ENCODE peak calls at places on chromosome 1, in seven cellular contexts. C is astrocyte of the spinal cord, R is GM23338, B is AG09309, V is A549, W is adrenal gland, J is cardiac fibroblast. T is an unnamed sample.

GRCh38 chr1:15738416-15739113 is 2.5 kb downstream of the SLC25A34 start:
- DNase-seq in J (no peak), B (no peak), W (no peak), V (no peak), R (no peak), C (no peak), T (no peak)

GRCh38 chr1:30048905-30049304 is 674.5 kb downstream of the MATN1 start:
- DNase-seq in J (no peak), W (no peak), V (no peak), B (no peak), R (no peak), C (no peak), T (no peak)

GRCh38 chr1:55781944-55782482 is 566.8 kb upstream of the USP24 start:
- DNase-seq in B (peak), C (peak), V (no peak), R (no peak), J (peak), W (peak), T (peak)

GRCh38 chr1:13930151-13930550 is 230.2 kb downstream of the PRDM2 start:
- DNase-seq in W (no peak), R (peak), C (no peak), J (no peak), V (peak), B (no peak), T (no peak)

GRCh38 chr1:222547260-222547614 is 667 bp downstream of the HHIPL2 start:
- DNase-seq in B (no peak), V (no peak), W (no peak), C (no peak), R (no peak), J (no peak), T (no peak)

GRCh38 chr1:36673207-36673606 is 190.5 kb upstream of the CSF3R start:
- DNase-seq in V (no peak), J (no peak), C (no peak), W (no peak), R (peak), B (no peak), T (no peak)

GRCh38 chr1:32172621-32173245 is 6.7 kb upstream of the TXLNA start:
- DNase-seq in R (no peak), J (peak), V (no peak), B (no peak), C (peak), W (no peak), T (no peak)

GRCh38 chr1:209755926-209756607 is at the start of gene TRAF3IP3:
- DNase-seq in V (no peak), C (no peak), R (no peak), J (no peak), W (no peak), B (no peak), T (no peak)

GRCh38 chr1:63277195-63278192 is 44.9 kb upstream of the FOXD3 start:
- DNase-seq in W (no peak), B (no peak), R (no peak), C (no peak), V (no peak), J (no peak), T (no peak)

GRCh38 chr1:10943991-10944730 is 68.3 kb upstream of the TARDBP start:
- DNase-seq in R (no peak), C (peak), J (peak), V (no peak), B (no peak), W (no peak), T (no peak)

GRCh38 chr1:27122652-27123051 is 32.3 kb downstream of the SLC9A1 start:
- DNase-seq in J (peak), B (no peak), R (peak), W (peak), C (peak), V (peak), T (no peak)

GRCh38 chr1:71015745-71016144 is 31.9 kb downstream of the PTGER3 start:
- DNase-seq in W (no peak), V (no peak), C (no peak), R (no peak), J (no peak), B (no peak), T (no peak)

GRCh38 chr1:116934586-116935207 is 25.0 kb downstream of the PTGFRN start:
- DNase-seq in C (no peak), R (peak), B (no peak), J (peak), V (no peak), W (no peak), T (no peak)

GRCh38 chr1:30321216-30321910 is 402.0 kb downstream of the MATN1 start:
- DNase-seq in V (no peak), W (no peak), B (no peak), R (no peak), C (no peak), J (no peak), T (no peak)

GRCh38 chr1:235027076-235027861 is 101.4 kb downstream of the TOMM20 start:
- DNase-seq in W (no peak), C (no peak), R (no peak), J (no peak), B (no peak), V (no peak), T (no peak)

GRCh38 chr1:15454256-15454655 is 2.3 kb upstream of the CELA2A start:
- DNase-seq in J (peak), V (no peak), B (peak), C (peak), W (no peak), R (no peak), T (peak)

GRCh38 chr1:215957692-215958091 is 390.6 kb downstream of the KCTD3 start:
- DNase-seq in W (no peak), C (peak), R (no peak), B (no peak), J (peak), V (no peak), T (no peak)

GRCh38 chr1:212762234-212762633 is 29.3 kb downstream of the NSL1 start:
- DNase-seq in B (no peak), W (no peak), V (no peak), J (no peak), C (no peak), R (no peak), T (no peak)

GRCh38 chr1:212754715-212755114 is 36.9 kb downstream of the NSL1 start:
- DNase-seq in W (no peak), C (no peak), J (peak), V (no peak), B (no peak), R (peak), T (no peak)

GRCh38 chr1:212762839-212763238 is 28.7 kb downstream of the NSL1 start:
- DNase-seq in W (no peak), R (no peak), C (no peak), J (no peak), B (no peak), V (no peak), T (no peak)

GRCh38 chr1:212759683-212760082 is 31.9 kb downstream of the NSL1 start:
- DNase-seq in R (no peak), W (no peak), B (no peak), C (no peak), J (no peak), V (no peak), T (no peak)

DNA sequence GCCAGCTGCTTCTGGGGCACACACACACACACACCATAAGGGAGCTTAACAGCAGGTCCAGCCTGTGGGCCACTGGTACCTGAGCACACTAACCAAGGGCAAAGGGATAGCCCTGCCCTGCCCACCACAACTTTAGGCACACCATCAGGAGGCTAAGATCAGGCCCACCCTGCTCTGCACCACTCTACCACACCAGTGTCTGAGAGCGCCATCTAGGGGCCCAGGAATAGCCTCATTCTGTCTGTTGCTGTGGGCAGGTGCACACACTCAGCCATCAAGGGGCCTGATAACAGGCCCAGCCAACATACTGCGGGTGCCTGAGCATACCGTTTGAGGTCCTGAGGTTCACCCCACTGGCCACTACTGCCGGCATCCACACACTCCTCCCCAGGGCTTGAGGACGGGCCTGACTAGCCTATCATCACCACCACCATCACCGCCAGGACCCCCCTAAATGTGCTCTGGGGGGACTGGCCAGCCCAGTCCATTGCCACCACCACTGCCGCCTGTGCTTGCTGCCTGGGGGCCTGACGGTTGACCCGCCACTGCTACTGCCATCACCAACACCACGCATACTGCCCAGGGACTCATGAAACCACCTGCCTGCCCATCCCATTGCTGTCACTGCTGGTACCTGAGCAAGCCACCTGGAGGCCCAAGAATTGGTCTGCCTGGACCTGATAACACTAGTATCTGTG is 31.3 kb downstream of the NSL1 start:
- DNase-seq in C (no peak), V (peak), W (no peak), R (peak), J (no peak), B (no peak), T (no peak)
- TF ChIP-seq CTCF in C (peak), V (peak), W (no peak), R (peak), J (peak), B (peak), T (peak)

DNA sequence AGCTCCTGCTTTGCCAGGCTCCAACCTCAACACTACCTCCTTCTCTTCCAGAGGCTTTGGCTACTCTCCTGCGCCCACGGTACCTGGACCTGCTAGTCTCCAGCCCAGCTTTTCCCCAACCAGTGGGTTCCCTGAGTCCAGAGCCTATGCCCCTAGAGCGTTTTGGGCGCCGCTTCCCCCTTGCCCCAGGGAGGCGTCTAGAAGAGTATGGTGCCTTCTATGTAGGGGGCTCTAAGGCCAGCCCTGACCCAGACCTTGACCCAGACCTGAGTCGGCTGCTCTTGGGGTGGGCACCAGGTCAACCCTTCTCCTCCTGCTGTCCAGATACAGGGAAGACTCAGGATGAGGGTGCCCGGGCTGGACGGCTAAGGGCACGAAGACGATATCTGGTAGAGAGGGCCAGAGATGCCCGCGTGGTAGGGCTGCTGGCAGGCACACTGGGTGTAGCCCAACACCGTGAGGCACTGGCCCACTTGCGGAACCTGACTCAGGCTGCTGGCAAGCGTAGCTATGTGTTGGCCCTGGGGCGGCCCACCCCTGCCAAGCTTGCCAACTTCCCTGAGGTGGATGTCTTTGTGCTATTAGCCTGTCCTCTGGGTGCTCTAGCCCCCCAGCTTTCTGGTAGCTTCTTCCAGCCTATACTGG is 1.6 kb downstream of the DPH2 start:
- DNase-seq in R (no peak), C (no peak), B (no peak), W (no peak), J (no peak), V (no peak), T (no peak)
- H3K4me3 ChIP-seq in R (no peak), C (no peak), B (no peak), W (no peak), J (no peak), V (no peak), T (no peak)

GRCh38 chr1:180186831-180187230 is 32.2 kb downstream of the QSOX1 start:
- DNase-seq in V (no peak), B (no peak), W (no peak), C (no peak), J (no peak), R (no peak), T (no peak)

GRCh38 chr1:180190091-180190490 is 35.4 kb downstream of the QSOX1 start:
- DNase-seq in W (no peak), J (no peak), B (no peak), V (no peak), R (no peak), C (no peak), T (no peak)

GRCh38 chr1:180188679-180189175 is 34.1 kb downstream of the QSOX1 start:
- DNase-seq in V (no peak), B (no peak), C (no peak), W (no peak), J (no peak), R (no peak), T (no peak)

GRCh38 chr1:180187626-180188025 is 33.0 kb downstream of the QSOX1 start:
- DNase-seq in W (no peak), R (no peak), J (no peak), V (no peak), B (no peak), C (no peak), T (no peak)

DNA sequence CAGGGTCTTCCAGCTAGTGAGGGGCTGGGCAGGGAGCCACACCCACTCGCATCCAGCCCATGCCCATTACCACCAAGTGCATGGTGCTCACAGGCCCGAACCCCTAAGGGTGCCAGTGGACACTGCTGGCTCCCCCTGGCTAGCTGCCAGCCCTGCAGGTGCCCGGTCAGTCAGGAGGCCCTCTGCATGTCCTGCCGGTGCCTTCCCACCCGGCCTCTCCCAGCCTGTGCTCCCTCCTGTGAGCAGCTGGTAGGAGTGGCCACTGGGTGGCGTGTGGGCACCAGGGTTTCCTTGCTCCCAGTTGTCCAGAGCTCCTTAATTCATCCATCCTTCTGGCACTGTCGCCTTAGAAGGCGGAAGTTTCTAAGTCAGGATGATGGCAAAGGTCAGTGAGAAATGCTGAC is 33.4 kb downstream of the QSOX1 start:
- DNase-seq in B (no peak), W (peak), R (peak), C (peak), J (peak), V (peak), T (no peak)
- TF ChIP-seq CTCF in B (peak), W (peak), R (peak), C (peak), J (peak), V (peak), T (peak)

GRCh38 chr1:64469977-64470669 is at the start of gene CACHD1:
- DNase-seq in J (peak), V (peak), W (peak), C (peak), R (peak), B (peak), T (no peak)

GRCh38 chr1:64471724-64472276 is 1.9 kb downstream of the CACHD1 start:
- DNase-seq in R (peak), C (peak), J (no peak), W (peak), V (no peak), B (no peak), T (no peak)

GRCh38 chr1:64469614-64469976 is 334 bp upstream of the CACHD1 start:
- DNase-seq in R (peak), W (no peak), C (peak), B (no peak), J (no peak), V (peak), T (no peak)

GRCh38 chr1:64471218-64471719 is 1.3 kb downstream of the CACHD1 start:
- DNase-seq in V (no peak), R (peak), J (no peak), W (peak), B (no peak), C (peak), T (no peak)

GRCh38 chr1:64470670-64471217 is 815 bp downstream of the CACHD1 start:
- DNase-seq in R (peak), C (peak), W (peak), J (peak), B (no peak), V (peak), T (no peak)
- H3K4me3 ChIP-seq in R (peak), C (peak), W (peak), J (peak), B (peak), V (peak), T (peak)

GRCh38 chr1:58782308-58783089 is 1.3 kb downstream of the JUN start:
- DNase-seq in B (no peak), J (peak), V (no peak), C (no peak), W (peak), R (peak), T (no peak)
- TF ChIP-seq CTCF in B (no peak), J (no peak), V (no peak), C (peak), W (no peak), R (no peak), T (peak)

DNA sequence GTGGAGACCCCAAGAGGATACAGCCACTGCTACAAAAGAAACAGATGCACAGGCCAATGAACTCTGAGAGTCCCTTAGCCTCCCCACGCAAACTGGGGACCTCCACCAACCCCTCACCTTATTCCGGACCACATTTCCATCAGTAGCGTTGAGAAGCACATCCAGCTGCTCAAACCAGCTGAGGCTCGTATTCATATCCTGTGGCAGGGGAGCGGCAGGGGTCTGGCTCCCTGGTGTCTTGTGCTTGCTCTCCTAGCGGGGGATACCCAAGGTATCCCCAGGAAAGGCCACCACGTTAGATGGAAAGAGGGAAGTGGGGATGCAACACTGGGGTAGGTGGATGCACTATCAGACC is 481 bp downstream of the CCDC163 start:
- DNase-seq in J (no peak), V (no peak), C (no peak), W (peak), B (no peak), R (no peak), T (no peak)
- H3K4me3 ChIP-seq in J (peak), V (peak), C (peak), W (no peak), B (peak), R (peak), T (peak)

DNA sequence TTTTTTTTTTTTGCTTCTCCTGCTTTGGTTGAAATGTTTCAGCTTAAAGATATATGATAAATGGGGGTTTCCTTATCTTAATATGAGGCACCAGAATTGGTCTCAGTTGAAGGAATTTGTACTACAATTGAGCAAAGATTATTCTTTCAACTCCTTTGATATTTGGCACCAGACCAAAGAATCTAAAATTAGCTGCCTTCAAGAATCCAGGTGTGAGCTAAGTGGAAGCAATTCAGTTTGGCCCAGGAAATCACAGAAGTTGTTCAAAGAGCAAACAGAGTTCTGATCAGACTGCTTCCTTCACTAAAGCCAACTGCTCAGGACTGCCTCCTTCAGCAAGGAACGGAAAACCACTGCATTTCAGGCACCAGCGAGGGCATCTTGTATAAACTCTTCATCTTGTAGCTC is 68.3 kb upstream of the BCAR3 start:
- DNase-seq in B (no peak), W (no peak), J (no peak), V (no peak), R (peak), C (no peak), T (no peak)
- TF ChIP-seq CTCF in B (no peak), W (no peak), J (peak), V (no peak), R (peak), C (peak), T (peak)

T was measured in AG04449.